ENCODE peak calls at places on chromosomes 6 and 20, in four cellular contexts. One of them, this sample, is unnamed.

GRCh38 chr6:11804706-11805105 is 26.1 kb upstream of the ADTRP start:
- DNase-seq in anterior cingulate cortex: no peak
- DNase-seq in ELR: no peak
- DNase-seq in gastrocnemius medialis: no peak
- DNase-seq in this sample: peak; percentile 28

GRCh38 chr6:22904413-22904812 is 335.0 kb downstream of the HDGFL1 start:
- DNase-seq in anterior cingulate cortex: no peak
- DNase-seq in ELR: no peak
- DNase-seq in gastrocnemius medialis: no peak
- DNase-seq in this sample: no peak

GRCh38 chr6:53614676-53615075 is 50.9 kb downstream of the KLHL31 start:
- DNase-seq in anterior cingulate cortex: no peak
- DNase-seq in ELR: no peak
- DNase-seq in gastrocnemius medialis: no peak
- DNase-seq in this sample: no peak

GRCh38 chr6:145673504-145673903 is 61.8 kb downstream of the EPM2A start:
- DNase-seq in anterior cingulate cortex: no peak
- DNase-seq in ELR: no peak
- DNase-seq in gastrocnemius medialis: no peak
- DNase-seq in this sample: no peak

GRCh38 chr6:15953152-15953880 is 175.6 kb upstream of the MYLIP start:
- DNase-seq in anterior cingulate cortex: no peak
- DNase-seq in ELR: peak; percentile 32
- DNase-seq in gastrocnemius medialis: no peak
- DNase-seq in this sample: peak; percentile 43

GRCh38 chr6:87907521-87907920 is 140.1 kb upstream of the SPACA1 start:
- DNase-seq in anterior cingulate cortex: no peak
- DNase-seq in ELR: peak; percentile 22
- DNase-seq in gastrocnemius medialis: no peak
- DNase-seq in this sample: peak; percentile 49

GRCh38 chr20:56429496-56429895 is 17.4 kb downstream of the CASS4 start:
- DNase-seq in anterior cingulate cortex: no peak
- DNase-seq in ELR: peak; percentile 87
- DNase-seq in gastrocnemius medialis: no peak
- DNase-seq in this sample: peak; percentile 84

GRCh38 chr6:11462742-11463414 is 74.7 kb upstream of the TMEM170B start:
- DNase-seq in anterior cingulate cortex: no peak
- DNase-seq in ELR: no peak
- DNase-seq in gastrocnemius medialis: no peak
- DNase-seq in this sample: no peak

GRCh38 chr20:31934491-31934890 is 17.4 kb downstream of the PDRG1 start:
- DNase-seq in anterior cingulate cortex: no peak
- DNase-seq in ELR: no peak
- DNase-seq in gastrocnemius medialis: no peak
- DNase-seq in this sample: no peak

GRCh38 chr6:27254566-27254965 is 7.1 kb downstream of the PRSS16 start:
- DNase-seq in anterior cingulate cortex: no peak
- DNase-seq in ELR: no peak
- DNase-seq in gastrocnemius medialis: no peak
- DNase-seq in this sample: no peak

GRCh38 chr6:98044168-98044567 is 761.2 kb upstream of the MMS22L start:
- DNase-seq in anterior cingulate cortex: no peak
- DNase-seq in ELR: no peak
- DNase-seq in gastrocnemius medialis: no peak
- DNase-seq in this sample: no peak

GRCh38 chr20:18702736-18703135 is 110.8 kb upstream of the SCP2D1 start:
- DNase-seq in anterior cingulate cortex: no peak
- DNase-seq in ELR: no peak
- DNase-seq in gastrocnemius medialis: peak; percentile 39
- DNase-seq in this sample: no peak

GRCh38 chr6:119276211-119276610 is 73.3 kb downstream of the MAN1A1 start:
- DNase-seq in anterior cingulate cortex: no peak
- DNase-seq in ELR: no peak
- DNase-seq in gastrocnemius medialis: no peak
- DNase-seq in this sample: no peak

GRCh38 chr20:6269163-6269873 is 146.5 kb upstream of the FERMT1 start:
- DNase-seq in anterior cingulate cortex: no peak
- DNase-seq in ELR: no peak
- DNase-seq in gastrocnemius medialis: no peak
- DNase-seq in this sample: no peak

GRCh38 chr6:112851141-112851540 is 504.0 kb downstream of the RFPL4B start:
- DNase-seq in anterior cingulate cortex: no peak
- DNase-seq in ELR: no peak
- DNase-seq in gastrocnemius medialis: no peak
- DNase-seq in this sample: no peak

GRCh38 chr6:22251331-22251730 is 45.5 kb downstream of the PRL start:
- DNase-seq in anterior cingulate cortex: no peak
- DNase-seq in ELR: peak; percentile 57
- DNase-seq in gastrocnemius medialis: no peak
- DNase-seq in this sample: peak; percentile 81

GRCh38 chr20:18031050-18031449 is 26.7 kb downstream of the OVOL2 start:
- DNase-seq in anterior cingulate cortex: no peak
- DNase-seq in ELR: no peak
- DNase-seq in gastrocnemius medialis: no peak
- DNase-seq in this sample: no peak

GRCh38 chr6:33679761-33680160 is 31.7 kb downstream of the UQCC2 start:
- DNase-seq in anterior cingulate cortex: no peak
- DNase-seq in ELR: no peak
- DNase-seq in gastrocnemius medialis: no peak
- DNase-seq in this sample: no peak

GRCh38 chr6:114315841-114316595 is 26.8 kb downstream of the HS3ST5 start:
- DNase-seq in anterior cingulate cortex: no peak
- DNase-seq in ELR: no peak
- DNase-seq in gastrocnemius medialis: no peak
- DNase-seq in this sample: no peak

GRCh38 chr6:6969761-6970223 is 138.0 kb upstream of the RREB1 start:
- DNase-seq in anterior cingulate cortex: no peak
- DNase-seq in ELR: peak; percentile 7
- DNase-seq in gastrocnemius medialis: no peak
- DNase-seq in this sample: no peak

GRCh38 chr6:167401525-167402194 is 76.8 kb downstream of the TTLL2 start:
- DNase-seq in anterior cingulate cortex: no peak
- DNase-seq in ELR: no peak
- DNase-seq in gastrocnemius medialis: no peak
- DNase-seq in this sample: no peak

GRCh38 chr20:49608752-49609670 is 41.1 kb upstream of the PTGIS start:
- DNase-seq in anterior cingulate cortex: no peak
- DNase-seq in ELR: peak; percentile 67
- DNase-seq in gastrocnemius medialis: peak; percentile 51
- DNase-seq in this sample: peak; percentile 43

GRCh38 chr20:12598894-12599293 is 409.9 kb upstream of the SPTLC3 start:
- DNase-seq in anterior cingulate cortex: no peak
- DNase-seq in ELR: no peak
- DNase-seq in gastrocnemius medialis: no peak
- DNase-seq in this sample: no peak

GRCh38 chr6:44527191-44527960 is 139.9 kb downstream of the CDC5L start:
- DNase-seq in anterior cingulate cortex: no peak
- DNase-seq in ELR: no peak
- DNase-seq in gastrocnemius medialis: no peak
- DNase-seq in this sample: no peak

GRCh38 chr6:3281669-3282460 is 23.1 kb downstream of the PSMG4 start:
- DNase-seq in anterior cingulate cortex: no peak
- DNase-seq in ELR: peak; percentile 81
- DNase-seq in gastrocnemius medialis: peak; percentile 78
- DNase-seq in this sample: peak; percentile 78

This sample was measured in EL.